ENCODE peak calls at places on chromosomes 4 and X, in five cellular contexts. L is PC-9, V is choroid plexus epithelial cell, Z is astrocyte of the spinal cord, U is stomach. I is an unnamed sample.

GRCh38 chr4:76226418-76226817 is 12.8 kb upstream of the SCARB2 start:
- DNase-seq in V (no peak), Z (no peak), U (no peak), L (no peak), I (no peak)

GRCh38 chr4:149521611-149522010 is 294.0 kb downstream of the IQCM start:
- DNase-seq in L (no peak), V (no peak), U (no peak), Z (peak), I (no peak)

GRCh38 chr4:186400676-186401075 is 134.7 kb downstream of the F11 start:
- DNase-seq in L (no peak), U (no peak), Z (peak), V (peak), I (peak)

GRCh38 chr4:40337523-40337922 is 2.4 kb downstream of the CHRNA9 start:
- DNase-seq in V (peak), Z (no peak), U (no peak), L (no peak), I (no peak)

GRCh38 chr4:78024085-78024484 is 33.0 kb upstream of the FRAS1 start:
- DNase-seq in U (no peak), V (no peak), Z (no peak), L (no peak), I (no peak)

GRCh38 chr4:74014332-74014731 is 15.9 kb upstream of the CXCL5 start:
- DNase-seq in V (peak), Z (no peak), U (no peak), L (no peak), I (peak)

GRCh38 chr4:63541828-63542227 is 867.4 kb downstream of the TECRL start:
- DNase-seq in V (no peak), L (no peak), Z (no peak), U (no peak), I (no peak)

GRCh38 chrX:71532078-71532752 is 689 bp upstream of the OGT start:
- DNase-seq in L (peak), U (no peak), V (peak), Z (peak), I (peak)

GRCh38 chr4:146182450-146182849 is 6.9 kb downstream of the LSM6 start:
- DNase-seq in L (no peak), U (no peak), V (no peak), Z (no peak), I (no peak)

GRCh38 chr4:14155803-14156202 is 528.3 kb upstream of the BOD1L1 start:
- DNase-seq in V (peak), U (no peak), Z (no peak), L (no peak), I (no peak)

GRCh38 chr4:114399085-114399484 is 199.5 kb upstream of the UGT8 start:
- DNase-seq in L (no peak), U (no peak), V (peak), Z (no peak), I (no peak)

GRCh38 chr4:25085621-25086020 is 54.9 kb upstream of the LGI2 start:
- DNase-seq in L (no peak), Z (no peak), V (no peak), U (no peak), I (no peak)

GRCh38 chr4:100649478-100649877 is 131.7 kb upstream of the EMCN start:
- DNase-seq in V (no peak), L (no peak), U (no peak), Z (no peak), I (peak)

GRCh38 chr4:5500165-5500564 is 208.2 kb downstream of the EVC2 start:
- DNase-seq in Z (peak), V (peak), L (no peak), U (no peak), I (peak)

GRCh38 chrX:48688531-48689142 is 5.0 kb downstream of the WAS start:
- DNase-seq in L (no peak), V (no peak), U (no peak), Z (no peak), I (no peak)

GRCh38 chrX:48683411-48683982 is at the start of gene WAS:
- DNase-seq in L (no peak), U (no peak), V (no peak), Z (no peak), I (no peak)

GRCh38 chrX:48681539-48682183 is 1.9 kb upstream of the WAS start:
- DNase-seq in V (no peak), L (no peak), U (no peak), Z (no peak), I (no peak)

GRCh38 chrX:48685416-48685815 is 1.8 kb downstream of the WAS start:
- DNase-seq in Z (no peak), U (no peak), L (no peak), V (no peak), I (no peak)

GRCh38 chrX:48684134-48684533 is 535 bp downstream of the WAS start:
- DNase-seq in Z (no peak), V (no peak), U (no peak), L (no peak), I (no peak)
- H3K4me3 ChIP-seq in Z (no peak), V (no peak), U (peak), L (no peak), I (no peak)

GRCh38 chr4:95231713-95232112 is 317.1 kb downstream of the UNC5C start:
- DNase-seq in U (no peak), Z (no peak), L (no peak), V (no peak), I (no peak)

GRCh38 chr4:95238554-95238953 is 310.2 kb downstream of the UNC5C start:
- DNase-seq in U (no peak), L (no peak), V (no peak), Z (no peak), I (no peak)

GRCh38 chr4:95232358-95233156 is 316.2 kb downstream of the UNC5C start:
- DNase-seq in V (no peak), Z (no peak), U (no peak), L (no peak), I (no peak)
- TF ChIP-seq CTCF in V (no peak), Z (no peak), U (no peak), L (no peak), I (no peak)

GRCh38 chr4:112967109-112967508 is 82.3 kb upstream of the ANK2 start:
- DNase-seq in V (no peak), U (no peak), L (no peak), Z (no peak), I (no peak)
- H3K4me3 ChIP-seq in V (no peak), U (no peak), L (no peak), Z (no peak), I (no peak)

DNA sequence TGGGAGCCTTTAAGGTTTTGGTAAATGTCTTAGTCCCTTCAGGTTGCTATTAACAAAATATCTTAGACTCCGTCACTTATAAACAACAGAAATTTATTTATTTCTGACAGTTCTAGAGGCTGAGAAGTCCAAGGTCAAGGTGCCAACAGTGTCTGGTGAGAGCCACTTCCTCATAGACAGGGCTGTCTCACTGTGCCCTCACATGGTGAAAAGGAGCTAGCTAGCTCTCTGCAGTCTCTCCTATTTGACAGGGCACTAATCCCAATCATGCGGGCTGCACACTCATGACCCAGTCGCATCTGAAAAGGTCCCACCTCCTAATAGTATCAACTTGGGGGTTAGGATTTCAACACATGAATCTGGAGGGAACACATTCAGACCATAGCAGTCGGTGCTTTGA is 63.4 kb upstream of the KLF3 start:
- DNase-seq in V (no peak), L (no peak), Z (no peak), U (no peak), I (no peak)
- TF ChIP-seq CTCF in V (no peak), L (no peak), Z (no peak), U (no peak), I (no peak)

GRCh38 chr4:147734496-147734895 is 2.6 kb downstream of the ARHGAP10 start:
- DNase-seq in Z (no peak), L (no peak), U (no peak), V (no peak), I (no peak)
- H3K4me3 ChIP-seq in Z (peak), L (peak), U (peak), V (peak), I (peak)

GRCh38 chr4:169582706-169583105 is 29.7 kb downstream of the NEK1 start:
- DNase-seq in U (no peak), Z (peak), L (no peak), V (peak), I (no peak)

GRCh38 chr4:169583563-169583962 is 28.8 kb downstream of the NEK1 start:
- DNase-seq in U (no peak), L (no peak), Z (peak), V (peak), I (peak)

DNA sequence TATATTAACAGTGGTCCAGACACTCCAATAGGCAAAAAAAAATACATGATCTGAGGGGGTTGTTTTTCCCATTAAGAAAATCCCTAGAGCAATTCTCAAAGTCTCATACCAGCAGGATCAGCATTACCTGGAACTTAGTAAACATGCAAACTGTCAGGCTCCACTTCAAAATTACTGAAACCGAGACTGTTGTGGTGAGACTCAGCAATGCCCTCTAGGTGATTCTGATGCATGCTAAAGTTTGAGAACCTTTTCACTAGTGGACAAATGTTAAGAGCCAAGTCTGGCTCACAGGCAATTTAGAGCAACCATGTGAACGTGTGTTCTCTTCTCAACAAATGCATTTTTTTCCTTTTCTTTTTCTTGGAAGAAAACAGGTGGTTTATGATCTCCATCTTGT is 30.2 kb downstream of the NEK1 start:
- DNase-seq in V (no peak), U (no peak), Z (no peak), L (no peak), I (no peak)
- TF ChIP-seq CTCF in V (no peak), U (no peak), Z (no peak), L (no peak), I (no peak)

GRCh38 chr4:172543249-172543648 is 625.4 kb upstream of the GALNT7 start:
- DNase-seq in U (no peak), Z (no peak), V (no peak), L (no peak), I (no peak)

GRCh38 chr4:172553216-172553615 is 615.4 kb upstream of the GALNT7 start:
- DNase-seq in Z (no peak), U (no peak), V (peak), L (no peak), I (no peak)

GRCh38 chr4:172546782-172547181 is 621.8 kb upstream of the GALNT7 start:
- DNase-seq in Z (no peak), L (no peak), V (no peak), U (no peak), I (no peak)

GRCh38 chr4:172547724-172548123 is 620.9 kb upstream of the GALNT7 start:
- DNase-seq in L (no peak), Z (no peak), U (no peak), V (no peak), I (no peak)
- H3K4me3 ChIP-seq in L (no peak), Z (no peak), U (no peak), V (no peak), I (no peak)

GRCh38 chrX:15567267-15567666 is 33.5 kb downstream of the ACE2 start:
- DNase-seq in U (no peak), L (no peak), Z (no peak), V (no peak), I (no peak)

GRCh38 chrX:15566244-15566643 is 34.5 kb downstream of the ACE2 start:
- DNase-seq in Z (no peak), L (no peak), U (no peak), V (no peak), I (no peak)

GRCh38 chrX:15567886-15568616 is 32.7 kb downstream of the ACE2 start:
- DNase-seq in V (peak), Z (no peak), U (no peak), L (no peak), I (no peak)

GRCh38 chrX:15563056-15563455 is 37.7 kb downstream of the ACE2 start:
- DNase-seq in Z (no peak), L (no peak), U (no peak), V (no peak), I (no peak)

GRCh38 chrX:15564981-15565579 is 35.7 kb downstream of the ACE2 start:
- DNase-seq in V (peak), U (peak), Z (peak), L (peak), I (peak)
- TF ChIP-seq CTCF in V (peak), U (peak), Z (peak), L (peak), I (peak)

I was measured in fibroblast of villous mesenchyme.